ENCODE peak calls at places on chromosome 1, in six cellular contexts. One of them, this sample, is unnamed.

GRCh38 chr1:67668660-67669059 is 16.3 kb upstream of the GADD45A start:
- DNase-seq in foreskin fibroblast: no peak
- DNase-seq in NCI-H1105 treated with DMSO at 0.1 percent for 48 hours: no peak
- DNase-seq in G401: no peak
- DNase-seq in NCI-H1417 treated with DMSO at 0.1 percent for 48 hours: no peak
- DNase-seq in tibial nerve: no peak
- DNase-seq in this sample: no peak

GRCh38 chr1:2235300-2235998 is 7.3 kb downstream of the SKI start:
- DNase-seq in G401: peak; percentile 89
- DNase-seq in tibial nerve: no peak
- DNase-seq in NCI-H1105 treated with DMSO at 0.1 percent for 48 hours: no peak
- DNase-seq in NCI-H1417 treated with DMSO at 0.1 percent for 48 hours: no peak
- DNase-seq in foreskin fibroblast: no peak
- DNase-seq in this sample: no peak

GRCh38 chr1:112807999-112808398 is 92.9 kb upstream of the PPM1J start:
- DNase-seq in foreskin fibroblast: no peak
- DNase-seq in tibial nerve: no peak
- DNase-seq in NCI-H1105 treated with DMSO at 0.1 percent for 48 hours: no peak
- DNase-seq in G401: no peak
- DNase-seq in NCI-H1417 treated with DMSO at 0.1 percent for 48 hours: no peak
- DNase-seq in this sample: no peak

GRCh38 chr1:32766328-32766972 is 50.7 kb downstream of the YARS1 start:
- DNase-seq in NCI-H1105 treated with DMSO at 0.1 percent for 48 hours: no peak
- DNase-seq in foreskin fibroblast: no peak
- DNase-seq in NCI-H1417 treated with DMSO at 0.1 percent for 48 hours: no peak
- DNase-seq in G401: no peak
- DNase-seq in tibial nerve: no peak
- DNase-seq in this sample: no peak

GRCh38 chr1:44033041-44033575 is 1.8 kb upstream of the SLC6A9 start:
- DNase-seq in tibial nerve: no peak
- DNase-seq in NCI-H1417 treated with DMSO at 0.1 percent for 48 hours: no peak
- DNase-seq in NCI-H1105 treated with DMSO at 0.1 percent for 48 hours: no peak
- DNase-seq in G401: no peak
- DNase-seq in foreskin fibroblast: no peak
- DNase-seq in this sample: no peak

GRCh38 chr1:226870323-226871046 is at the start of gene PSEN2:
- DNase-seq in foreskin fibroblast: peak; percentile 84
- DNase-seq in NCI-H1105 treated with DMSO at 0.1 percent for 48 hours: peak; percentile 40
- DNase-seq in G401: peak; percentile 67
- DNase-seq in NCI-H1417 treated with DMSO at 0.1 percent for 48 hours: peak; percentile 12
- DNase-seq in tibial nerve: peak; percentile 20
- DNase-seq in this sample: peak; percentile 76

GRCh38 chr1:219489636-219490035 is 123.3 kb downstream of the ZC3H11B start:
- DNase-seq in NCI-H1417 treated with DMSO at 0.1 percent for 48 hours: no peak
- DNase-seq in G401: no peak
- DNase-seq in foreskin fibroblast: no peak
- DNase-seq in tibial nerve: no peak
- DNase-seq in NCI-H1105 treated with DMSO at 0.1 percent for 48 hours: no peak
- DNase-seq in this sample: no peak

GRCh38 chr1:243718893-243719292 is 131.2 kb downstream of the AKT3 start:
- DNase-seq in foreskin fibroblast: peak; percentile 65
- DNase-seq in NCI-H1417 treated with DMSO at 0.1 percent for 48 hours: no peak
- DNase-seq in G401: no peak
- DNase-seq in NCI-H1105 treated with DMSO at 0.1 percent for 48 hours: no peak
- DNase-seq in tibial nerve: no peak
- DNase-seq in this sample: no peak

GRCh38 chr1:113830039-113830438 is 17.8 kb upstream of the RSBN1 start:
- DNase-seq in G401: no peak
- DNase-seq in foreskin fibroblast: peak; percentile 62
- DNase-seq in tibial nerve: no peak
- DNase-seq in NCI-H1417 treated with DMSO at 0.1 percent for 48 hours: no peak
- DNase-seq in NCI-H1105 treated with DMSO at 0.1 percent for 48 hours: no peak
- DNase-seq in this sample: no peak

GRCh38 chr1:158496379-158496778 is 24.4 kb downstream of the OR10R2 start:
- DNase-seq in NCI-H1417 treated with DMSO at 0.1 percent for 48 hours: no peak
- DNase-seq in G401: peak; percentile 1
- DNase-seq in NCI-H1105 treated with DMSO at 0.1 percent for 48 hours: peak; percentile 94
- DNase-seq in tibial nerve: no peak
- DNase-seq in foreskin fibroblast: no peak
- DNase-seq in this sample: no peak

GRCh38 chr1:228284148-228284495 is 76.3 kb downstream of the OBSCN start:
- DNase-seq in tibial nerve: no peak
- DNase-seq in foreskin fibroblast: no peak
- DNase-seq in NCI-H1105 treated with DMSO at 0.1 percent for 48 hours: no peak
- DNase-seq in NCI-H1417 treated with DMSO at 0.1 percent for 48 hours: no peak
- DNase-seq in G401: no peak
- DNase-seq in this sample: no peak

This sample was measured in uterus.